ENCODE peak calls at places on chromosomes 6 and 20, in four cellular contexts. K, O, E and A are unnamed samples.

GRCh38 chr20:23264545-23264944 is 86.0 kb upstream of the NXT1 start:
- DNase-seq in K (no peak), O (no peak), E (no peak), A (no peak)

GRCh38 chr20:25745100-25745499 is 48.4 kb upstream of the ZNF337 start:
- DNase-seq in O (no peak), E (no peak), K (peak; percentile 48), A (no peak)

GRCh38 chr6:137489410-137490371 is 4.5 kb downstream of the OLIG3 start:
- DNase-seq in K (no peak), E (no peak), O (no peak), A (no peak)

GRCh38 chr6:23218751-23219150 is 649.4 kb downstream of the HDGFL1 start:
- DNase-seq in K (no peak), E (no peak), O (no peak), A (no peak)

GRCh38 chr20:51092238-51092822 is 69.4 kb upstream of the KCNG1 start:
- DNase-seq in O (no peak), K (peak; percentile 25), E (no peak), A (peak; percentile 41)

GRCh38 chr6:25088513-25088912 is 152.8 kb upstream of the RIPOR2 start:
- DNase-seq in O (peak; percentile 28), E (no peak), K (no peak), A (peak; percentile 83)

GRCh38 chr20:62875419-62876355 is 14.1 kb upstream of the TCFL5 start:
- DNase-seq in O (peak; percentile 83), K (peak; percentile 98), E (peak; percentile 87), A (peak; percentile 78)

GRCh38 chr6:42907336-42907735 is 8.5 kb upstream of the PTCRA start:
- DNase-seq in E (no peak), K (peak; percentile 78), O (no peak), A (no peak)

GRCh38 chr6:44049989-44050871 is 77.0 kb downstream of the MRPL14 start:
- DNase-seq in O (peak; percentile 39), E (no peak), K (peak; percentile 47), A (peak; percentile 77)

GRCh38 chr6:44972710-44973109 is 355.4 kb upstream of the RUNX2 start:
- DNase-seq in E (no peak), K (no peak), O (no peak), A (no peak)

GRCh38 chr6:18090349-18090786 is 32.1 kb downstream of the NHLRC1 start:
- DNase-seq in E (no peak), O (no peak), K (no peak), A (no peak)

GRCh38 chr6:37406942-37407341 is 26.1 kb upstream of the CMTR1 start:
- DNase-seq in K (no peak), E (no peak), O (no peak), A (no peak)

GRCh38 chr6:15430947-15431405 is 185.1 kb downstream of the JARID2 start:
- DNase-seq in E (no peak), K (no peak), O (no peak), A (no peak)

GRCh38 chr6:53306819-53307347 is 41.9 kb downstream of the ELOVL5 start:
- DNase-seq in E (no peak), O (peak; percentile 49), K (no peak), A (peak; percentile 75)

GRCh38 chr6:161434331-161434730 is 160.5 kb upstream of the AGPAT4 start:
- DNase-seq in E (no peak), K (peak; percentile 26), O (no peak), A (peak; percentile 51)

GRCh38 chr20:20452254-20452676 is 84.4 kb downstream of the INSM1 start:
- DNase-seq in K (peak; percentile 65), O (peak; percentile 78), E (peak; percentile 42), A (peak; percentile 80)

GRCh38 chr6:109295766-109296156 is 86.5 kb downstream of the CD164 start:
- DNase-seq in E (no peak), K (no peak), O (no peak), A (no peak)

GRCh38 chr6:157982297-157982579 is 575 bp downstream of the SYNJ2 start:
- DNase-seq in K (peak; percentile 89), O (no peak), E (no peak), A (no peak)

GRCh38 chr6:168559574-168560098 is 118.7 kb downstream of the SMOC2 start:
- DNase-seq in O (no peak), E (no peak), K (no peak), A (no peak)

GRCh38 chr6:117503211-117503610 is 20.7 kb downstream of the DCBLD1 start:
- DNase-seq in E (no peak), O (no peak), K (no peak), A (no peak)

GRCh38 chr6:133966654-133967300 is 13.8 kb downstream of the TBPL1 start:
- DNase-seq in E (no peak), K (no peak), O (no peak), A (no peak)

GRCh38 chr6:39426057-39426592 is 103.6 kb upstream of the KCNK16 start:
- DNase-seq in K (peak; percentile 79), O (peak; percentile 33), E (no peak), A (peak; percentile 75)

GRCh38 chr20:20096421-20096820 is 44.1 kb downstream of the CFAP61 start:
- DNase-seq in O (no peak), K (peak; percentile 22), E (no peak), A (no peak)

GRCh38 chr20:34636648-34637047 is 40.2 kb downstream of the PIGU start:
- DNase-seq in O (no peak), E (no peak), K (no peak), A (no peak)

GRCh38 chr6:43014434-43014909 is 423 bp downstream of the KLHDC3 start:
- DNase-seq in O (peak; percentile 45), K (peak; percentile 92), E (no peak), A (peak; percentile 23)

GRCh38 chr6:137487947-137488735 is 6.1 kb downstream of the OLIG3 start:
- DNase-seq in E (no peak), O (no peak), K (no peak), A (no peak)

GRCh38 chr20:47876348-47877056 is 91.2 kb upstream of the SULF2 start:
- DNase-seq in K (peak; percentile 21), O (no peak), E (no peak), A (no peak)

GRCh38 chr20:20710847-20711315 is 1.6 kb downstream of the RALGAPA2 start:
- DNase-seq in O (no peak), K (no peak), E (no peak), A (no peak)

GRCh38 chr6:152136449-152136825 is 329.0 kb downstream of the ESR1 start:
- DNase-seq in O (no peak), E (no peak), K (no peak), A (peak; percentile 23)

GRCh38 chr6:84469144-84469543 is 241.7 kb upstream of the CEP162 start:
- DNase-seq in K (no peak), E (no peak), O (no peak), A (no peak)

GRCh38 chr20:36929290-36929689 is 22.2 kb downstream of the SAMHD1 start:
- DNase-seq in E (no peak), O (peak; percentile 69), K (peak; percentile 17), A (no peak)

GRCh38 chr6:52286798-52287432 is 2.4 kb upstream of the MCM3 start:
- DNase-seq in K (peak; percentile 79), E (peak; percentile 81), O (peak; percentile 72), A (peak; percentile 33)

GRCh38 chr6:20814494-20814893 is 280.2 kb downstream of the CDKAL1 start:
- DNase-seq in E (no peak), O (no peak), K (no peak), A (no peak)

GRCh38 chr6:158367824-158368223 is 55.6 kb downstream of the TULP4 start:
- DNase-seq in K (no peak), O (no peak), E (no peak), A (no peak)

DNA sequence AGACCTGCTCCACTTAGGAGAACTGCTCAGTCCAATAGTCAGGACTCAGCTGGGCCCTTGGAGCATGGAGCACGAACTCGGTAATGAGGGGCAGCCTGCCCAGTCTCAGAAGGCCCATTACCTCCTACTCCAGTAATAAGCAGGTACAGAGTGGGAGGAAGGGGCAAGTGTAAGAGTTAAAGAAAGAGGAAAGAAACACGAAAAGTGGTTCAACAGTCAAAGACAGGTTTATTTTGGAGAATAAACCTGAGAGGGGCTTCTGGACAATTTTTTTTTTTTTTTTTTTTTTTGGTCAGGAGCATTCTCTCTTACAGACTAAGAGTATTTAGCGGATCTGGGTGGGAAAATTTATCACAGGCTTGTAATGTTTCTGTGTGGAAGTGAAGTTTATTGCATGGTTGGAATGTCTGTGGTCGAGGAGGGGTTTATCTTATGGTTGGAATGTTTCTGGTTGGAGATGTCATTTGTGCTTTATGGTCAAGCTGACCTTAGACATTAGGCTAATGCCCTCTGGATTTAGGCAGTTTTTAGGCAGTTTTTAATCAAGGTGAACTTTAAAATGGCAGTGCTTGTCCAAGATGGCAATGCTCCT is 340.1 kb downstream of the BCKDHB start:
- DNase-seq in O (no peak), K (no peak), E (no peak), A (no peak)
- H3K4me3 ChIP-seq in O (no peak overlapping the region), K (no peak overlapping the region), E (no peak overlapping the region), A (no peak overlapping the region)

DNA sequence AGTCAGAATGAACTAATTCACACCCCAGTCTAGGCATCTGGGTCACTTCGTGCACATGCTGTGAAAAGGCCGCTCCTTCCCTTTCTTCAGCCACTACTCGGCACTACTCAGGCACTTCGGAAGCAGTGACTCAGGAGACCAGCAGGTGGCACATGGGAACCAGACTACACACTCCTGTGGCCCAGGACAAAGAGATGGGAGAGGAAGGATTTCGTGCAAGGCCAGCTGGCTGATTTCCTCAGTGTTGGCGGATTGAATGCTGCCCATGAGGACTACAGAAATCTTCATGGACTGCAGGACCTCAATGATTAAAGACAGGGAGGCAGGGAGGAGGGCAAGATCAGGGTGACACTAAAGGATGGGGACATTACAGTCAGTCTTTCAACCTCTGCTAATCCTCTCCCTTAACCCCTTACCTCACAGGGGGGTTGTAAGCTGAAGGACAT is 117.8 kb upstream of the SPACA1 start:
- DNase-seq in E (peak; percentile 91), K (peak; percentile 85), O (peak; percentile 79), A (peak; percentile 66)
- H3K4me3 ChIP-seq in E (no peak overlapping the region), K (no peak overlapping the region), O (no peak overlapping the region), A (no peak overlapping the region)

GRCh38 chr20:462199-462991 is at the start of gene TBC1D20:
- DNase-seq in O (peak; percentile 84), K (peak; percentile 99), E (peak; percentile 80), A (peak; percentile 63)

GRCh38 chr20:460707-461106 is 1.6 kb downstream of the TBC1D20 start:
- DNase-seq in E (peak; percentile 61), K (peak; percentile 90), O (no peak), A (no peak)

GRCh38 chr20:461254-462198 is 807 bp downstream of the TBC1D20 start:
- DNase-seq in K (peak; percentile 95), O (peak; percentile 42), E (peak; percentile 31), A (peak; percentile 34)

GRCh38 chr20:458766-459165 is 3.6 kb downstream of the TBC1D20 start:
- DNase-seq in E (no peak), O (no peak), K (peak; percentile 62), A (no peak)

DNA sequence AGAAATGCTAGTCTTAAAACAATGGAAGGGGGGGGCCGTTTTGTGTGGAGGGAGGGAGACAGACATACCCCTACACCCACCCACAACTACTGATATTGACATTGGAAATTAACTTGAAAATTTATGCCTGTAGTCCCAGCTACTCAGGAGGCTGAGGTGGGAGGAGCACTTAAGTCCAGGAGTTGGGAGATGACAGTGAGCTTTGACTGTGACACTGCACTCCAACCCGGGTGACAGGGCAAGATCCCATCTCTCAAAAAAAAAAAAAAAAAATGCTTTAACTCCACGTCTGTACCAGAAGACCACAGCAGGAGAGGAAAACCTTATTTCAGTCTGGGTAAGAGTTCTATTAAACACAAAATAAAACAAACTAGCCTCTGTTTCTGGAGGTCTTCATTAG is 2.2 kb downstream of the TBC1D20 start:
- DNase-seq in K (no peak), O (no peak), E (no peak), A (no peak)
- H3K4me3 ChIP-seq in K (peak overlapping the region; percentile 96), O (no peak overlapping the region), E (no peak overlapping the region), A (no peak overlapping the region)

DNA sequence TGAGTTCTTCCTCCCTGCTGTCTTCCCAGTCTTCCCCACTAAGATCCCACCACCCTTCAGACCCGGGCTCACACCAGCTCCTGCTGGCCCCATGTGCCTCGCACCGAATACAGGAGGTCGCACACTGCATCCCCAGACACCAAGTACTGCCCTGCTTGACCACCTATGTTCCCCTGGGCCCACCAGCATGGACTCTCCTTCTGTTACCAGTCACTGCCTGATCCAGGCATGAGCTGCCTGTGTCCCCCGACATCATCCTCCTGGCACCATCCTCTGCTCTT is 285.3 kb upstream of the TAB2 start:
- DNase-seq in E (no peak), O (no peak), K (no peak), A (no peak)
- H3K4me3 ChIP-seq in E (no peak overlapping the region), O (no peak overlapping the region), K (peak overlapping the region; percentile 62), A (peak overlapping the region; percentile 44)